ENCODE peak calls at places on chromosomes 1 and 21, in nine cellular contexts. R is psoas muscle, H is left ventricle myocardium inferior, I is cardiac muscle cell, Q is A549, D is OCI-LY7, E is keratinocyte, N is mammary epithelial cell, Y is lower leg skin. J is an unnamed sample.

GRCh38 chr1:175394739-175395138 is 202.2 kb upstream of the KIAA0040 start:
- DNase-seq in R (no peak), H (no peak), I (no peak), Q (no peak), D (no peak), E (no peak), N (no peak), Y (no peak), J (no peak)

GRCh38 chr1:29569971-29570634 is 333.8 kb downstream of the PTPRU start:
- DNase-seq in R (peak; percentile 43), H (no peak), I (no peak), Q (peak; percentile 44), D (no peak), E (peak; percentile 89), N (peak; percentile 100), Y (no peak), J (peak; percentile 83)

GRCh38 chr1:117135329-117135728 is 13.8 kb upstream of the TRIM45 start:
- DNase-seq in R (no peak), H (no peak), I (no peak), Q (no peak), D (no peak), E (no peak), N (no peak), Y (no peak), J (no peak)

GRCh38 chr1:166974647-166975345 is 544 bp downstream of the ILDR2 start:
- DNase-seq in R (no peak), H (no peak), I (no peak), Q (no peak), D (peak; percentile 38), E (no peak), N (no peak), Y (no peak), J (no peak)

GRCh38 chr1:119773711-119774241 is 5.1 kb upstream of the HMGCS2 start:
- DNase-seq in R (no peak), H (no peak), I (peak; percentile 59), Q (no peak), D (no peak), E (no peak), N (no peak), Y (no peak), J (peak; percentile 72)

GRCh38 chr1:23613191-23614126 is 54.2 kb upstream of the ID3 start:
- DNase-seq in R (no peak), H (no peak), I (no peak), Q (no peak), D (peak; percentile 96), E (no peak), N (no peak), Y (no peak), J (no peak)

GRCh38 chr1:25118554-25118953 is 113.7 kb downstream of the SYF2 start:
- DNase-seq in R (no peak), H (no peak), I (no peak), Q (no peak), D (no peak), E (no peak), N (no peak), Y (no peak), J (no peak)

GRCh38 chr1:94273111-94273510 is 35.7 kb upstream of the ARHGAP29 start:
- DNase-seq in R (no peak), H (no peak), I (no peak), Q (no peak), D (no peak), E (no peak), N (no peak), Y (no peak), J (no peak)

GRCh38 chr1:7405844-7406500 is 365.1 kb upstream of the VAMP3 start:
- DNase-seq in R (no peak), H (no peak), I (no peak), Q (no peak), D (no peak), E (no peak), N (no peak), Y (peak; percentile 71), J (no peak)

GRCh38 chr21:46151261-46151988 is 4.0 kb downstream of the FTCD start:
- DNase-seq in R (peak; percentile 12), H (no peak), I (no peak), Q (no peak), D (no peak), E (no peak), N (no peak), Y (peak; percentile 87), J (no peak)

GRCh38 chr1:235441159-235441685 is 63.0 kb downstream of the B3GALNT2 start:
- DNase-seq in R (no peak), H (no peak), I (no peak), Q (no peak), D (no peak), E (no peak), N (no peak), Y (no peak), J (no peak)

GRCh38 chr1:23557471-23558124 is 1.7 kb downstream of the ID3 start:
- DNase-seq in R (no peak), H (no peak), I (peak; percentile 39), Q (no peak), D (peak; percentile 77), E (no peak), N (no peak), Y (no peak), J (no peak)

GRCh38 chr1:209844695-209845404 is 17.1 kb downstream of the UTP25 start:
- DNase-seq in R (no peak), H (no peak), I (peak; percentile 31), Q (no peak), D (no peak), E (no peak), N (no peak), Y (no peak), J (no peak)

GRCh38 chr1:178086294-178087255 is 7.3 kb upstream of the RASAL2 start:
- DNase-seq in R (no peak), H (no peak), I (peak; percentile 46), Q (no peak), D (no peak), E (no peak), N (no peak), Y (no peak), J (no peak)

GRCh38 chr21:44285547-44285992 is at the start of gene AIRE:
- DNase-seq in R (peak; percentile 28), H (no peak), I (no peak), Q (no peak), D (no peak), E (no peak), N (no peak), Y (no peak), J (no peak)

GRCh38 chr1:111204211-111204883 is 3.9 kb upstream of the DENND2D start:
- DNase-seq in R (peak; percentile 40), H (peak; percentile 35), I (no peak), Q (peak; percentile 10), D (peak; percentile 76), E (no peak), N (no peak), Y (peak; percentile 88), J (no peak)

GRCh38 chr21:38346286-38346685 is 89.5 kb downstream of the KCNJ15 start:
- DNase-seq in R (no peak), H (no peak), I (no peak), Q (no peak), D (no peak), E (no peak), N (no peak), Y (peak; percentile 79), J (no peak)

GRCh38 chr1:97902067-97902466 is 18.8 kb downstream of the DPYD start:
- DNase-seq in R (no peak), H (no peak), I (no peak), Q (no peak), D (no peak), E (no peak), N (no peak), Y (no peak), J (no peak)

GRCh38 chr1:173341307-173341706 is 134.2 kb upstream of the TNFSF4 start:
- DNase-seq in R (peak; percentile 18), H (no peak), I (peak; percentile 53), Q (no peak), D (no peak), E (no peak), N (peak; percentile 42), Y (no peak), J (no peak)

GRCh38 chr1:231211005-231211857 is 29.8 kb upstream of the GNPAT start:
- DNase-seq in R (peak; percentile 77), H (peak; percentile 75), I (peak; percentile 69), Q (peak; percentile 73), D (peak; percentile 93), E (peak; percentile 41), N (peak; percentile 64), Y (peak; percentile 96), J (no peak)
- TF ChIP-seq CTCF in R (peak; percentile 91), H (peak; percentile 94), I (peak; percentile 88), Q (peak; percentile 97), D (peak; percentile 89), E (peak; percentile 86), N (peak; percentile 95), Y (no peak), J (peak; percentile 84)

DNA sequence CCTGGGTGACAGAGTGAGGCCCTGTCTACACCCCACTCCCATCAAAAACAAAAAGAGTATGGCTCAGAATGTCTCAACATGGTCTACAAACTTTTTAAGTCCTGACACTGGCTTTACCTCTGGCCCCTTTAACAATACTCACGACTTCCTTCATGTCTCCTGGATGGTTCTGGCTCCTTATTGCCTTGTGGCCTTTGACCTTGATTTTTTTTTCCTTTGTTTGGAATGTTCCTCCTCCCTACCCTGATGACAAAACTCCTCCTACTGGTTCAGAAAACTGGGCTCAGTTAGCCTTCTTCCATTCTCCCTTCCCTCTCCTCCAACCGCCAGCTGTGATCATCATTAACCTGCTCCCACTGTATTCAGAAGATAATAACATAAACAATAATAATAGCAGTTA is 4.6 kb upstream of the SOAT1 start:
- DNase-seq in R (no peak), H (no peak), I (no peak), Q (peak; percentile 32), D (no peak), E (no peak), N (no peak), Y (no peak), J (no peak)
- H3K4me3 ChIP-seq in R (no peak overlapping the region), H (no peak overlapping the region), I (no peak overlapping the region), Q (no peak overlapping the region), D (no peak overlapping the region), E (no peak overlapping the region), N (no peak overlapping the region), Y (no peak overlapping the region), J (no peak overlapping the region)

GRCh38 chr1:228393268-228393699 is 13.4 kb downstream of the TRIM11 start:
- DNase-seq in R (no peak), H (peak; percentile 58), I (peak; percentile 87), Q (peak; percentile 56), D (peak; percentile 17), E (no peak), N (no peak), Y (peak; percentile 85), J (no peak)
- TF ChIP-seq CTCF in R (peak; percentile 25), H (peak; percentile 72), I (peak; percentile 75), Q (peak; percentile 43), D (peak; percentile 59), E (peak; percentile 44), N (peak; percentile 72), Y (no peak), J (peak; percentile 84)

DNA sequence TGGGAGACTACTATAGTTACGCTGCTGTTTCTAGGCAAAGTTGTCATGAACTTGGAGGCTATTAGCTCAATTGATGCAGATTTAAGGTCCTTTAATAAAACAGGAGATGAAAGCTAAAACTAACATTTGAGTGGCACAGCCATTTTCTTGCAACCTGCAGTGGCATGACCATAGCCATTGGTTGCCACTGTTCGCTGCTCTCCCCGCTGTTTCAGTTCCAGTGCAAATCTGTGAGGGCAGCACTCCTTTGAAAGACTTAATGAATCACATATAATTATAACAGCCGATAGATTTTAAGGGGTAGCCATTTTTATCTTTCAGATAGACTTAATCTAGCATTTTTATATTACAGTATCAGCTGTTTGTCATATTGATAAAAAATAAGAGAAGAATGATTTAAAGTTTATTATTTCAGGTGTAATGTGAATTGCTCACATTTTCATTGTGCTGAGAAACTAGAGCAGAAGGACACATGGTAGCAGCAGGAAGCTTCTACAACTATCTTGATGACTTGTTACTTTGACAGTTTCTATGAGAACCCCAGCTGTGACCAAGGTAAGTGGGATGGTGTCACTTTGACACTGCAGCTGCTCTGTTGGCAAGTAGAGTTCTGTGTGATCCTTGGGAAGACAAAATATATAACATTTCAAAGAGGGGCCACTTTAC is 203.7 kb downstream of the PLA2G4A start:
- DNase-seq in R (no peak), H (no peak), I (no peak), Q (no peak), D (no peak), E (no peak), N (no peak), Y (no peak), J (no peak)
- H3K4me3 ChIP-seq in R (no peak overlapping the region), H (no peak overlapping the region), I (no peak overlapping the region), Q (no peak overlapping the region), D (no peak overlapping the region), E (no peak overlapping the region), N (no peak overlapping the region), Y (no peak overlapping the region), J (no peak overlapping the region)